ENCODE peak calls at places on chromosomes 7 and 10, in nine cellular contexts. C is cardiac muscle cell, L is GM12878, N is endodermal cell, Q is body of pancreas, E is gastrocnemius medialis, J is uterus, V is fibroblast of lung, F is A549. W is an unnamed sample.

GRCh38 chr7:158955932-158956804 is 99.8 kb downstream of the DYNC2I1 start:
- DNase-seq in L (no peak), N (no peak), Q (no peak), J (no peak), F (no peak), C (no peak), E (no peak), V (no peak), W (no peak)

GRCh38 chr7:123652406-123652805 is 3.3 kb upstream of the LMOD2 start:
- DNase-seq in F (no peak), L (no peak), J (no peak), Q (no peak), C (no peak), N (no peak), V (no peak), E (no peak), W (no peak)

GRCh38 chr7:158495780-158496179 is 91.8 kb downstream of the PTPRN2 start:
- DNase-seq in N (peak), Q (peak), V (no peak), C (peak), L (no peak), J (peak), F (peak), E (no peak), W (no peak)

GRCh38 chr7:127907638-127908040 is 123.6 kb downstream of the LRRC4 start:
- DNase-seq in V (peak), J (no peak), C (no peak), Q (no peak), F (no peak), L (no peak), E (no peak), N (no peak), W (no peak)

GRCh38 chr7:151829707-151830106 is 47.2 kb downstream of the PRKAG2 start:
- DNase-seq in N (no peak), L (no peak), E (no peak), J (no peak), F (no peak), V (no peak), Q (no peak), C (no peak), W (no peak)

GRCh38 chr10:118939216-118940007 is 90.1 kb upstream of the NANOS1 start:
- DNase-seq in F (no peak), Q (no peak), L (no peak), V (peak), E (no peak), J (no peak), N (no peak), C (peak), W (no peak)

GRCh38 chr7:46811529-46811928 is 770.4 kb downstream of the TNS3 start:
- DNase-seq in J (peak), F (peak), Q (peak), V (peak), C (peak), L (no peak), N (no peak), E (peak), W (peak)

GRCh38 chr10:44647877-44648542 is 263.1 kb upstream of the CXCL12 start:
- DNase-seq in F (no peak), C (peak), V (peak), L (peak), N (no peak), Q (peak), J (peak), E (no peak), W (no peak)

GRCh38 chr7:96315109-96315480 is 6.8 kb downstream of the SLC25A13 start:
- DNase-seq in L (no peak), N (no peak), Q (no peak), F (no peak), E (no peak), V (no peak), J (no peak), C (no peak), W (no peak)

GRCh38 chr10:34816067-34817002 is 1.2 kb upstream of the PARD3 start:
- DNase-seq in J (peak), N (peak), F (peak), L (no peak), E (no peak), V (peak), Q (no peak), C (peak), W (no peak)

GRCh38 chr7:70417061-70417655 is 714.8 kb upstream of the GALNT17 start:
- DNase-seq in C (no peak), V (no peak), E (no peak), L (no peak), F (no peak), Q (no peak), N (peak), J (no peak), W (no peak)

GRCh38 chr7:128909605-128910568 is 622 bp downstream of the KCP start:
- DNase-seq in J (no peak), C (peak), E (no peak), V (peak), Q (no peak), N (peak), L (no peak), F (no peak), W (no peak)

GRCh38 chr7:17015575-17015974 is 133.8 kb upstream of the AGR3 start:
- DNase-seq in C (peak), N (no peak), F (no peak), J (no peak), E (no peak), V (peak), Q (no peak), L (no peak), W (no peak)

GRCh38 chr10:1074063-1074747 is 18.0 kb downstream of the WDR37 start:
- DNase-seq in L (no peak), N (peak), E (no peak), Q (no peak), F (peak), J (no peak), C (no peak), V (no peak), W (no peak)

GRCh38 chr10:101609481-101609880 is 21.4 kb downstream of the DPCD start:
- DNase-seq in E (no peak), J (no peak), L (no peak), F (no peak), V (no peak), N (no peak), Q (no peak), C (no peak), W (no peak)

GRCh38 chr7:131605280-131605878 is 49.0 kb upstream of the PODXL start:
- DNase-seq in C (peak), Q (no peak), N (peak), J (no peak), V (no peak), L (no peak), F (no peak), E (no peak), W (no peak)

GRCh38 chr10:22988581-22989360 is 60.9 kb downstream of the ARMC3 start:
- DNase-seq in Q (peak), J (peak), N (peak), E (peak), L (peak), V (peak), C (peak), F (peak), W (peak)

GRCh38 chr7:150321788-150322113 is 1.4 kb upstream of the LRRC61 start:
- DNase-seq in Q (no peak), N (no peak), F (no peak), C (no peak), V (no peak), E (no peak), L (no peak), J (no peak), W (no peak)
- H3K4me3 ChIP-seq in Q (no peak), N (no peak), F (no peak), C (no peak), V (no peak), E (no peak), L (peak), J (no peak), W (no peak)

GRCh38 chr7:101244385-101245146 is at the start of gene FIS1:
- DNase-seq in L (peak), N (peak), C (peak), F (peak), Q (peak), V (peak), E (peak), J (peak), W (peak)
- H3K27ac ChIP-seq in L (peak), N (peak), C (peak), F (peak), Q (peak), V (peak), E (peak), J (peak), W (peak)

GRCh38 chr7:112450807-112451661 is 774 bp downstream of the IFRD1 start:
- DNase-seq in C (peak), E (peak), F (peak), Q (peak), V (peak), N (peak), L (peak), J (peak), W (peak)
- TF ChIP-seq CTCF in C (no peak), E (no peak), F (no peak), Q (no peak), V (no peak), N (no peak), L (no peak), J (no peak), W (no peak)

GRCh38 chr7:30682131-30683083 is at the start of gene CRHR2:
- DNase-seq in C (no peak), V (no peak), E (no peak), F (no peak), N (peak), Q (peak), L (no peak), J (no peak), W (peak)

GRCh38 chr7:30683839-30684238 is 1.6 kb upstream of the CRHR2 start:
- DNase-seq in F (no peak), J (no peak), C (no peak), N (no peak), Q (no peak), E (no peak), L (no peak), V (no peak), W (no peak)

GRCh38 chr7:30683306-30683705 is 1.1 kb upstream of the CRHR2 start:
- DNase-seq in Q (no peak), C (no peak), E (no peak), J (no peak), F (no peak), V (no peak), L (no peak), N (no peak), W (no peak)

GRCh38 chr7:30679664-30680063 is 2.6 kb downstream of the CRHR2 start:
- DNase-seq in F (no peak), C (no peak), J (no peak), N (no peak), Q (no peak), V (no peak), E (no peak), L (no peak), W (no peak)

GRCh38 chr7:30681262-30682130 is 760 bp downstream of the CRHR2 start:
- DNase-seq in C (no peak), L (no peak), V (no peak), E (no peak), F (no peak), Q (peak), N (peak), J (no peak), W (no peak)
- H3K4me3 ChIP-seq in C (peak), L (no peak), V (no peak), E (peak), F (peak), Q (no peak), N (peak), J (peak), W (peak)

W was measured in heart right ventricle.